ENCODE peak calls at places on chromosomes 1 and 21, in four cellular contexts. One of them, this sample, is unnamed.

GRCh38 chr1:190754769-190755168 is 277.1 kb upstream of the BRINP3 start:
- DNase-seq in OCI-LY7: no peak
- DNase-seq in astrocyte: peak
- DNase-seq in MM.1S: no peak
- DNase-seq in this sample: no peak

GRCh38 chr1:58583496-58583895 is 6.4 kb upstream of the TACSTD2 start:
- DNase-seq in MM.1S: no peak
- DNase-seq in OCI-LY7: no peak
- DNase-seq in astrocyte: no peak
- DNase-seq in this sample: no peak

GRCh38 chr1:9281071-9281827 is 11.4 kb upstream of the SPSB1 start:
- DNase-seq in MM.1S: peak
- DNase-seq in astrocyte: peak
- DNase-seq in OCI-LY7: no peak
- DNase-seq in this sample: no peak

GRCh38 chr1:48572632-48573258 is 100.7 kb upstream of the SPATA6 start:
- DNase-seq in OCI-LY7: peak
- DNase-seq in astrocyte: peak
- DNase-seq in MM.1S: peak
- DNase-seq in this sample: peak

GRCh38 chr1:7042322-7043231 is 257.3 kb downstream of the CAMTA1 start:
- DNase-seq in astrocyte: peak
- DNase-seq in MM.1S: peak
- DNase-seq in OCI-LY7: peak
- DNase-seq in this sample: peak

GRCh38 chr1:246214708-246215504 is 292.2 kb downstream of the SMYD3 start:
- DNase-seq in astrocyte: peak
- DNase-seq in OCI-LY7: peak
- DNase-seq in MM.1S: peak
- DNase-seq in this sample: no peak

GRCh38 chr1:47705517-47706130 is 267.8 kb downstream of the FOXD2 start:
- DNase-seq in OCI-LY7: no peak
- DNase-seq in MM.1S: no peak
- DNase-seq in astrocyte: no peak
- DNase-seq in this sample: no peak

GRCh38 chr1:77265180-77265579 is 16.6 kb upstream of the AK5 start:
- DNase-seq in OCI-LY7: no peak
- DNase-seq in astrocyte: no peak
- DNase-seq in MM.1S: no peak
- DNase-seq in this sample: no peak

GRCh38 chr1:94865369-94865768 is 45.2 kb downstream of the SLC44A3 start:
- DNase-seq in OCI-LY7: no peak
- DNase-seq in MM.1S: no peak
- DNase-seq in astrocyte: peak
- DNase-seq in this sample: no peak

GRCh38 chr1:73343947-73344346 is 854.0 kb downstream of the LRRIQ3 start:
- DNase-seq in astrocyte: no peak
- DNase-seq in MM.1S: no peak
- DNase-seq in OCI-LY7: no peak
- DNase-seq in this sample: no peak

GRCh38 chr1:84348240-84348555 is 46.7 kb downstream of the SAMD13 start:
- DNase-seq in MM.1S: no peak
- DNase-seq in astrocyte: peak
- DNase-seq in OCI-LY7: no peak
- DNase-seq in this sample: no peak

GRCh38 chr1:206939841-206940587 is 6.3 kb downstream of the PIGR start:
- DNase-seq in astrocyte: no peak
- DNase-seq in OCI-LY7: no peak
- DNase-seq in MM.1S: no peak
- DNase-seq in this sample: no peak

GRCh38 chr1:147840909-147841308 is 61.7 kb upstream of the GJA8 start:
- DNase-seq in OCI-LY7: no peak
- DNase-seq in MM.1S: no peak
- DNase-seq in astrocyte: no peak
- DNase-seq in this sample: no peak

GRCh38 chr1:37755290-37755689 is 9.6 kb downstream of the EPHA10 start:
- DNase-seq in astrocyte: no peak
- DNase-seq in OCI-LY7: no peak
- DNase-seq in MM.1S: no peak
- DNase-seq in this sample: no peak

GRCh38 chr1:106568161-106568560 is 488.3 kb upstream of the PRMT6 start:
- DNase-seq in OCI-LY7: no peak
- DNase-seq in MM.1S: no peak
- DNase-seq in astrocyte: no peak
- DNase-seq in this sample: no peak

GRCh38 chr1:29243863-29244185 is 7.5 kb downstream of the PTPRU start:
- DNase-seq in astrocyte: peak
- DNase-seq in OCI-LY7: no peak
- DNase-seq in MM.1S: no peak
- DNase-seq in this sample: no peak

GRCh38 chr1:151047591-151047924 is at the start of gene C1orf56:
- DNase-seq in astrocyte: peak
- DNase-seq in OCI-LY7: no peak
- DNase-seq in MM.1S: peak
- DNase-seq in this sample: peak

GRCh38 chr1:110498270-110498669 is 20.7 kb downstream of the KCNA10 start:
- DNase-seq in OCI-LY7: no peak
- DNase-seq in astrocyte: no peak
- DNase-seq in MM.1S: no peak
- DNase-seq in this sample: no peak

GRCh38 chr1:161069731-161070270 is at the start of gene ARHGAP30:
- DNase-seq in MM.1S: peak
- DNase-seq in OCI-LY7: peak
- DNase-seq in astrocyte: no peak
- DNase-seq in this sample: no peak

GRCh38 chr1:93021539-93022134 is 57.4 kb upstream of the MTF2 start:
- DNase-seq in astrocyte: peak
- DNase-seq in OCI-LY7: peak
- DNase-seq in MM.1S: peak
- DNase-seq in this sample: no peak

GRCh38 chr1:38073926-38074677 is 27.5 kb upstream of the POU3F1 start:
- DNase-seq in astrocyte: peak
- DNase-seq in MM.1S: no peak
- DNase-seq in OCI-LY7: no peak
- DNase-seq in this sample: no peak

GRCh38 chr1:1434812-1435093 is 737 bp upstream of the VWA1 start:
- DNase-seq in astrocyte: no peak
- DNase-seq in OCI-LY7: no peak
- DNase-seq in MM.1S: no peak
- DNase-seq in this sample: no peak
- H3K4me2 ChIP-seq in astrocyte: peak
- H3K4me2 ChIP-seq in OCI-LY7: no peak
- H3K4me2 ChIP-seq in MM.1S: no peak
- H3K4me2 ChIP-seq in this sample: peak

DNA sequence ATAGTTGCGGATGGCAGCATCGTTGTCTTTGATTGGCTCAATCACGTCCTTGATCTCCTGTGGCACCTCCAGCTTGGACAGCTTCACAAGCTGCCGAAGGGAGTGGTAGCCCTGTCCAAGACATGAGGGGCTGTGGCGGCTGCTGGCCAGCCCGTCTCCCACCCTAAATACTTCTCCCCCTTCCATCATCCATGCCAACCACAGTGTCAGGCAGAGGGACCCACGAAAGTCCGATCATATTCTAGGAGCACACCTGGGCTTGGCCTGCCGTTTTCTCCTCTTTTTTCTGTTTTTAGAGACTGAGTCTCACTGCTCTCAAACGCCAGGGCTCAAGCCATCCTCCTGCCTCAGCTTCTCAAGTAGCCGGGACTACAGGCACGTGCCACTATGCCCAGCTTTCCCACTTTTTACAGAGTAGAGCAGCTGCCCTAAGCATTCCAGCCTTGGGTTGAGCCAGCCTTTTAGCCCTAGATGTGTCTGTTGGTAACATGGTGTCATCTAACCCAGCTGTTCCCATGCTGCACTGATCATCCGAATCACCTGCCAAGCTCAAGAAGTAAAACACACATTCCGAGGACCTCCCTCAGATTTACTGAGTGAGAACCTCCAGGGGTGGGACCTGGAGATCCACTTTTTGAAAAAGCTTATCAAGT is 10.4 kb downstream of the MTHFR start:
- DNase-seq in astrocyte: no peak
- DNase-seq in OCI-LY7: no peak
- DNase-seq in MM.1S: no peak
- DNase-seq in this sample: no peak
- H3K4me2 ChIP-seq in astrocyte: no peak
- H3K4me2 ChIP-seq in OCI-LY7: no peak
- H3K4me2 ChIP-seq in MM.1S: no peak
- H3K4me2 ChIP-seq in this sample: no peak

GRCh38 chr1:222828939-222829338 is 14.1 kb downstream of the DISP1 start:
- DNase-seq in MM.1S: peak
- DNase-seq in OCI-LY7: peak
- DNase-seq in astrocyte: no peak
- DNase-seq in this sample: no peak
- H3K4me2 ChIP-seq in MM.1S: no peak
- H3K4me2 ChIP-seq in OCI-LY7: no peak
- H3K4me2 ChIP-seq in astrocyte: no peak
- H3K4me2 ChIP-seq in this sample: no peak

DNA sequence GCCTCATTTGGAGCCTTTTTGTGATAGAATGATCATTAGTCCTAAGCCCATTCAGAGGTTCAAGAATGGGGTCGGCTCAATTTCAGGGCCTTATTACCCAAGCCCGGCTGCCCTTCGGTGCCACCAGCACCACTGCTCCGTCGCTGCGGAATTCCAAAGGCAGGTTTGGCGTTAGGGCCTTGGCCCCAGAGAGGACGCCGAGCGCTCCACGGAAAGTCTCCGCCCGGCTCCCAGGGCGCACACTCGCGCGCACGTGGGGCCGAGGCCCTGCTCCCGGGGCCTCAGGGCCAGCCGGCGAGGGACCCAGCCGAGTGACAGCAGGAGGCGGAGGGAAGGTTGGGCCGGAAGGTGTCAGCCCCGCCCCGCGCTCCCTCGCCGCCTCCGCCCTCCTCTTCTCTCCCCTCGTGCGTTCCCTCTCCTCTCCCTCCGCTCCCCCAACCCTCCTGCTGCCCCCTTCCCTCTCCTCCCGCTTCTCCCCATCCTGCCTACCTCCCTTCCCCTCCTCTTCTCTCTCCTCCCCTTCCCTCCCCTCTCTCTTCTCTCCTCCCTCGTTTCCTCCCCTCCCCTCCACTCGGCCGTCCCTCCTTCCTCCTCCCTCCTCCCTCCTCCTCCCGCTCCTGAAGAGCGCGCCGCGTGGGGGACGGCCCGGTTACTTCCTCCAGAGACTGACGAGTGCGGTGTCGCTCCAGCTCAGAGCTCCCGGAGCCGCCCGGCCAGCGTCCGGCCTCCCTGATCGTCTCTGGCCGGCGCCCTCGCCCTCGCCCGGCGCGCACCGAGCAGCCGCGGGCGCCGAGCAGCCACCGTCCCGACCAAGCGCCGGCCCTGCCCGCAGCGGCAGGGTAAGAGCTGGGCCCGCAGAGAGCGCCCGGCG is at the start of gene ETS2:
- DNase-seq in OCI-LY7: peak
- DNase-seq in MM.1S: peak
- DNase-seq in astrocyte: peak
- DNase-seq in this sample: peak
- H3K4me2 ChIP-seq in OCI-LY7: peak
- H3K4me2 ChIP-seq in MM.1S: peak
- H3K4me2 ChIP-seq in astrocyte: peak
- H3K4me2 ChIP-seq in this sample: peak

GRCh38 chr1:224882264-224882663 is 47.2 kb upstream of the DNAH14 start:
- DNase-seq in OCI-LY7: no peak
- DNase-seq in astrocyte: no peak
- DNase-seq in MM.1S: no peak
- DNase-seq in this sample: no peak
- H3K4me2 ChIP-seq in OCI-LY7: no peak
- H3K4me2 ChIP-seq in astrocyte: no peak
- H3K4me2 ChIP-seq in MM.1S: no peak
- H3K4me2 ChIP-seq in this sample: no peak

GRCh38 chr1:53927376-53927881 is 18.1 kb downstream of the IFT25 start:
- DNase-seq in OCI-LY7: no peak
- DNase-seq in MM.1S: no peak
- DNase-seq in astrocyte: no peak
- DNase-seq in this sample: no peak
- H3K4me2 ChIP-seq in OCI-LY7: no peak
- H3K4me2 ChIP-seq in MM.1S: no peak
- H3K4me2 ChIP-seq in astrocyte: no peak
- H3K4me2 ChIP-seq in this sample: no peak

GRCh38 chr1:220007438-220007837 is 38.9 kb downstream of the EPRS1 start:
- DNase-seq in OCI-LY7: no peak
- DNase-seq in astrocyte: peak
- DNase-seq in MM.1S: no peak
- DNase-seq in this sample: no peak
- H3K4me2 ChIP-seq in OCI-LY7: no peak
- H3K4me2 ChIP-seq in astrocyte: peak
- H3K4me2 ChIP-seq in MM.1S: no peak
- H3K4me2 ChIP-seq in this sample: no peak

GRCh38 chr1:156706647-156707008 is 1.2 kb upstream of the CRABP2 start:
- DNase-seq in MM.1S: no peak
- DNase-seq in astrocyte: no peak
- DNase-seq in OCI-LY7: no peak
- DNase-seq in this sample: peak
- H3K4me2 ChIP-seq in MM.1S: peak
- H3K4me2 ChIP-seq in astrocyte: peak
- H3K4me2 ChIP-seq in OCI-LY7: peak
- H3K4me2 ChIP-seq in this sample: peak

DNA sequence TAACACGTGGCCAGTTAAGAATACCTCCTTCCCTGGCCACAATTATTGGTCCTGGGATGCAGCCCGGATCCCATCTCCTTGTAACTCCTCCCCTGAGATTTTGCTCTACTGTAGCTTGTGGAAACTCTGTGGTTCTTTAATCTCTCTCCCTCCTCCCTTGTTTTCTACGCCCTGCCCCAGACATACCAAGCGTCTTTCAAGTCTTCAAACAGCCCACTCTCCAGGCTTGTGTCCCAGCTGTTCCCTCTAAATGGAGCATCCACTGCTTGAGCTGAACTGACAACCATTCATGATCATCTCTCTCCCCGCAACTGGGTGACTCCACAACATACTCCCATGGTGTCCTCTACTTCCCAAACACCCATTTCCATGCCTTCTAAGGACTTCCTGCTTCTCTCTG is 111.6 kb downstream of the SIPA1L2 start:
- DNase-seq in MM.1S: no peak
- DNase-seq in astrocyte: no peak
- DNase-seq in OCI-LY7: no peak
- DNase-seq in this sample: no peak
- H3K4me2 ChIP-seq in MM.1S: no peak
- H3K4me2 ChIP-seq in astrocyte: no peak
- H3K4me2 ChIP-seq in OCI-LY7: no peak
- H3K4me2 ChIP-seq in this sample: no peak